ENCODE peak calls at places on chromosomes 4 and X, in five cellular contexts. A is A549, V is GM12878, E is WTC11, G is K562. M is an unnamed sample.
A peak's percentile ranks its signal among the peaks of the same experiment; 100 is the strongest.

GRCh38 chr4:126794363-126794762 is 838.4 kb upstream of the INTU start:
- DNase-seq in V (no peak), G (no peak), A (peak; percentile 7), E (no peak), M (no peak)

GRCh38 chr4:130714006-130714405 is 1618.1 kb downstream of the C4orf33 start:
- DNase-seq in A (no peak), V (no peak), G (no peak), E (no peak), M (no peak)

GRCh38 chrX:46218373-46218772 is 326.8 kb downstream of the ZNF674 start:
- DNase-seq in G (no peak), V (no peak), A (no peak), E (no peak), M (no peak)

GRCh38 chr4:31362756-31363155 is 642.6 kb downstream of the PCDH7 start:
- DNase-seq in A (no peak), G (no peak), V (no peak), E (no peak), M (no peak)

GRCh38 chr4:15451866-15452765 is 17.6 kb upstream of the CC2D2A start:
- DNase-seq in A (peak; percentile 35), G (no peak), E (no peak), V (no peak), M (no peak)

GRCh38 chr4:24794111-24794860 is 1.1 kb upstream of the SOD3 start:
- DNase-seq in E (no peak), G (no peak), A (no peak), V (no peak), M (no peak)

GRCh38 chrX:48826135-48826875 is at the start of gene ERAS:
- DNase-seq in E (no peak), A (no peak), V (no peak), G (no peak), M (no peak)

GRCh38 chrX:78886550-78886949 is 58.6 kb upstream of the P2RY10 start:
- DNase-seq in G (no peak), A (peak; percentile 6), E (no peak), V (peak; percentile 5), M (no peak)

GRCh38 chr4:33649015-33649414 is 2595.3 kb downstream of the ARAP2 start:
- DNase-seq in E (no peak), A (peak; percentile 26), G (no peak), V (no peak), M (no peak)

GRCh38 chr4:56372774-56373173 is 14.5 kb downstream of the AASDH start:
- DNase-seq in E (no peak), V (no peak), A (no peak), G (no peak), M (no peak)

GRCh38 chr4:119666653-119667091 is 38.1 kb upstream of the PDE5A start:
- DNase-seq in V (no peak), G (no peak), A (no peak), E (no peak), M (no peak)

GRCh38 chr4:4862665-4863482 is 3.4 kb downstream of the MSX1 start:
- DNase-seq in G (no peak), A (no peak), E (peak; percentile 56), V (no peak), M (no peak)

GRCh38 chrX:136250191-136251041 is 784 bp downstream of the MAP7D3 start:
- DNase-seq in G (peak; percentile 30), A (peak; percentile 27), V (no peak), E (no peak), M (no peak)

GRCh38 chrX:16897445-16897844 is 27.3 kb upstream of the RBBP7 start:
- DNase-seq in V (no peak), A (no peak), G (no peak), E (no peak), M (no peak)

GRCh38 chrX:125131146-125131545 is 188.5 kb upstream of the TEX13C start:
- DNase-seq in A (peak; percentile 20), E (no peak), V (no peak), G (no peak), M (peak; percentile 2)

GRCh38 chr4:86927843-86928395 is 6.9 kb upstream of the AFF1 start:
- DNase-seq in A (peak; percentile 83), G (no peak), V (no peak), E (no peak), M (peak; percentile 87)
- TF ChIP-seq ESRRA in A (no peak), G (no peak), V (no peak), E (no peak), M (no peak)

GRCh38 chr4:88188738-88189417 is 30.4 kb upstream of the ABCG2 start:
- DNase-seq in E (no peak), V (no peak), A (no peak), G (no peak), M (no peak)
- TF ChIP-seq ESRRA in E (no peak), V (no peak), A (no peak), G (no peak), M (no peak)

DNA sequence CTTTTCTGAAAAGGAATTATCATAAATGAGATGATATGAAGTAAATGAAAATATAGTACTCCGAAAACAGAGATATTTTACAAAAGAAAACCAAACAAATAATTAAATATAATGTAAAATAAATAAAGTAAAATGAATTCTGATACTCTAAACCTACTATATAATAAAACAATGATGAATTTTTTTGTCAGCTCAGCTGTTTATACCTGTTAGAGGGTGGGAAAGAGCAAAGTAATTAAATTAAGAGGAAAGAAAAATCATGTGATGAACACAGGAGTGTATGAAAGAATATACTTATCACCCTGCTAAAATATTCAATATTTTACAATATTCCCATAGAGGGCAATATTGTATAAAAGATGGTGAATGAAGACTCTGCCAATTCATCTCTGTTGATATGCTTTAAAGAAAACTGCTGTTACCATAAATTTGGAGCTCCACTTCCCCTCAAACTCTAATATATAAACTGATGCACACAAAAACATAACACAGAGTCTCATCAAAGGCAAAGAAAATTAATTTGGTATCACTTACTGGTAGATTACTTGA is 6.5 kb upstream of the NDST4 start:
- DNase-seq in V (no peak), A (no peak), E (no peak), G (no peak), M (no peak)
- TF ChIP-seq ESRRA in V (no peak), A (no peak), E (no peak), G (no peak), M (no peak)

DNA sequence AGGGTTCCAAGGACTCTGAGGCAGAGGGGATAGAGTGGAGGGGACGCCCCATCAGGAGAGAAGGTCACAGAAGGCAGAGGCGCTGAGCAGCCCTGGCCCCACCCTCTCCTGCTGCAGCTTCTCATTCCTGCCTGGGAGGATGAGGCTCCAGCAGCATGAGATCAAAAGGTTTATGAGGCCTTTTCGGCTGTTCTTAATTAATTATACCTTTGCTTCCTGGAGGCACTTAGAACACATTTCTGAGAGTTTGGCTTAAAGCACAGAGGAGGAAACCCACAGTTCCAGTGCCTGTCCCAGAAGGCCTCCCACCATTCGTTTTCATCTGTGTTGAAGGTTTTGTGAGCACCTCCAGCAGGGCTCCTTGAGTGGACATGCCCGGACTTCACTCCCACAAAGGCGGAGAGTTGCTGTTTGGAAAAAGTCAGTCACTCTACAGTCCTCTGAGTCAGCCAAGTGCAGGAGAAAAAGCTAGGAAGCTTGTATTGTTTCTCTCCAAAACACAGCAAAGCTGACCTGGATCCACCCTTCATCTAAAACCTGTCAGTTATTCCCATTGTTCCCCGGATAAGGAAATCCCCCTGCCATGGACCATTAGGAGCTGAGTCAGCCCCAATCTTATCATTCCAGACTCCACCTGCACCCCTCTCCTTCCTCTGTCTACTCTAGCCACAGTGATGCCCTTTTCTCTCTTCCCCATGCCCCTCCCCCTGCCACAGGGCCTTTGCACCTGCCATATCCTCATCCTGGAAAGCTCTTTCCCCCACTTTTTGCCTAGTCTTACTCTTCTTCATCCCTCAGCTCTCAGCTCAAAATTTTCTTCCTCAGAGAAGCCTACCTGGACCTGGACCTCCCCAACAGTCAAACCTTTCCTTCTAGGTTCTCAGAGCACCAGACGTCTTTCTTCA is 276.8 kb downstream of the FBXW7 start:
- DNase-seq in A (peak; percentile 16), V (no peak), E (no peak), G (no peak), M (peak; percentile 13)
- TF ChIP-seq ESRRA in A (no peak), V (no peak), E (no peak), G (no peak), M (no peak)

DNA sequence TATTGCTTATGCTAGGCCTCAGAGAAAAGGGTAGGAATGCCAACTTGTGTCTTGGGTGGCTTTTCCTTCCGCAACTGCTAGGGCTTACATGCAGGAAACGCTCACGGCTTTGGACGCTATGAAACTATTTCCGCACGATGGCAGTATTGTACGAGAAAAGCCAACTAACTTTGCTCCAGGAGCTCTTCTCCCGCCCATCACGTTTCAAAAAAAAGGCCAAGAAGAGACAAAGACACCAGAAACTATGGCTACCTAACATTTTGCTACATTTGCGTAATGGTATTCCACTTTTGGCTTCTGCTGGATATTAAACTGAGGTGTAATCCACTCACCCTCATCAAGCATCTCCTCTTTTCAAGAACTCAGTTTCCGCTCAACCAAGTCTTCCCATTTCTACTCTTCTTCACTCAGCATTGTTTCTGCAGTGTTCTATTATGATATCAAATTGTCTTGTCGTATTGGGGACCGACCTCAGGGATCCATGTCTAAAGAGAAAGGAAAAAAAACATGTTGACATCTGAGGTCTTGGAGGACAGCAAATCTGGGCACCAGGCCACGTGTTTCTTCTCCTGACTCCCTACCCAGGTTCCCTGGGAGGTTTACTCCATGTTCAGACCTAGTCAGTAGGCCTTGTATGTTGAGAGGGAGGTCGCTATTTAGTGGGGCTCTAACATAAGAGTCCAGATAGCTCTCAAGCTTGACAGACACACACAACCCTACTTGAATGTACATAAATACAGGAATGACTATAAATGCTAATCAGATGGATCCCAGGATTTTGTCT is 239.4 kb upstream of the STK26 start:
- DNase-seq in E (no peak), G (no peak), A (peak; percentile 83), V (peak; percentile 90), M (no peak)
- TF ChIP-seq ESRRA in E (no peak), G (no peak), A (no peak), V (no peak), M (no peak)